ENCODE peak calls at places on chromosomes 11 and 22, in eight cellular contexts. T is neural progenitor cell, N is suprapubic skin, G is Peyer's patch, U is coronary artery, I is OCI-LY7, L is neuronal stem cell, H is ovary. Q is an unnamed sample.

GRCh38 chr11:69270929-69271328 is 23.0 kb upstream of the MYEOV start:
- DNase-seq in U (no peak), G (no peak), N (no peak), L (no peak), T (no peak), I (no peak), H (no peak), Q (no peak)

GRCh38 chr11:96050435-96051182 is 126.7 kb upstream of the MTMR2 start:
- DNase-seq in L (no peak), U (no peak), T (no peak), H (no peak), N (no peak), G (no peak), I (no peak), Q (no peak)

GRCh38 chr11:57161351-57161750 is 20.4 kb upstream of the LRRC55 start:
- DNase-seq in I (no peak), G (no peak), T (no peak), L (no peak), U (no peak), H (no peak), N (no peak), Q (no peak)

GRCh38 chr22:25366408-25366807 is 147.0 kb downstream of the CRYBB2 start:
- DNase-seq in T (no peak), G (no peak), L (no peak), I (no peak), N (no peak), U (no peak), H (no peak), Q (no peak)

GRCh38 chr11:134360050-134360835 is 28.5 kb downstream of the GLB1L2 start:
- DNase-seq in H (peak), I (peak), G (peak), T (peak), L (peak), N (peak), U (no peak), Q (peak)

GRCh38 chr11:114354076-114354475 is 46.2 kb downstream of the C11orf71 start:
- DNase-seq in L (no peak), I (no peak), G (no peak), N (no peak), T (no peak), U (no peak), H (no peak), Q (no peak)

GRCh38 chr11:69259072-69259471 is 34.9 kb upstream of the MYEOV start:
- DNase-seq in L (no peak), G (no peak), N (no peak), H (no peak), T (no peak), I (no peak), U (no peak), Q (no peak)

GRCh38 chr11:134779179-134779578 is 367.1 kb upstream of the B3GAT1 start:
- DNase-seq in H (no peak), N (no peak), L (no peak), G (no peak), U (no peak), I (no peak), T (no peak), Q (no peak)

GRCh38 chr11:69504576-69505420 is 23.3 kb downstream of the LINC01488 start:
- DNase-seq in H (no peak), N (no peak), I (no peak), L (no peak), T (no peak), G (peak), U (no peak), Q (no peak)

GRCh38 chr11:124988063-124988462 is 34.1 kb downstream of the CCDC15 start:
- DNase-seq in T (no peak), L (no peak), U (no peak), I (no peak), H (no peak), G (no peak), N (no peak), Q (no peak)

GRCh38 chr11:70798296-70798695 is 400.0 kb downstream of the CTTN start:
- DNase-seq in L (no peak), T (no peak), U (no peak), N (no peak), H (no peak), G (no peak), I (no peak), Q (no peak)

GRCh38 chr11:76807206-76807875 is 24.2 kb downstream of the TSKU start:
- DNase-seq in N (peak), U (peak), I (peak), L (peak), G (peak), H (peak), T (peak), Q (peak)

GRCh38 chr11:59601788-59602187 is 13.8 kb downstream of the OSBP start:
- DNase-seq in N (no peak), G (no peak), H (no peak), I (no peak), L (no peak), T (no peak), U (no peak), Q (no peak)

GRCh38 chr11:116577273-116577672 is 195.5 kb downstream of the BUD13 start:
- DNase-seq in N (no peak), H (no peak), G (no peak), U (no peak), I (no peak), L (no peak), T (no peak), Q (no peak)

GRCh38 chr11:131904756-131905155 is 534.3 kb downstream of the NTM start:
- DNase-seq in T (peak), G (no peak), N (no peak), I (no peak), L (no peak), U (no peak), H (no peak), Q (no peak)

GRCh38 chr11:111602865-111603632 is 800 bp downstream of the SIK2 start:
- DNase-seq in H (peak), U (no peak), I (peak), L (peak), G (no peak), T (peak), N (peak), Q (peak)

GRCh38 chr11:75280770-75281468 is 40.3 kb downstream of the TPBGL start:
- DNase-seq in G (no peak), L (no peak), U (no peak), I (no peak), N (no peak), T (no peak), H (peak), Q (no peak)
- H3K27ac ChIP-seq in G (peak), L (no peak), U (peak), I (no peak), N (no peak), T (no peak), H (no peak), Q (peak)

DNA sequence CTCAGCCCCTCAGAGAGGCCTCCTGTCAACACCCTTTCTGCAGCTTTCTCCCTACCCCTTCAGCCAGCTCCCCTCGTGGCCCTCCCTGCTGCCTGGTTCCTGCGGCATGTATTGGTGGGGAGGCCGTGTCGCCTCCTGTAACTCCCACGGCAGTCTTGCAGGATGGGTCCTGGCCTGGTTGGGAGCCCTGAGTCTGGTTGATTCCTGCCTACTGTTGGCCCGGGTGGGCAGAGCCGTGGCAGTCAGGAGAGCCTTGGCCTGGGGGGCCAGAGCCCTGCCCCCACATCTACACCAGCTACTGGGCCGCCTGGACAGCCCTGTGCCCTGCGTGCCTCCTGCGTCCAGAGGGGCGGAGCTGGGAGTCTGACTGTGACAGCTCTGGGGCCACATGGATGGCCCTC is 30.3 kb upstream of the GRAMD4 start:
- DNase-seq in H (no peak), N (no peak), T (peak), L (no peak), I (no peak), G (no peak), U (no peak), Q (no peak)
- H3K27ac ChIP-seq in H (no peak), N (no peak), T (no peak), L (no peak), I (peak), G (no peak), U (no peak), Q (no peak)

GRCh38 chr22:30304495-30305244 is 15.4 kb upstream of the CASTOR1 start:
- DNase-seq in U (no peak), T (no peak), L (no peak), I (peak), H (no peak), G (no peak), N (no peak), Q (no peak)
- H3K27ac ChIP-seq in U (peak), T (no peak), L (no peak), I (peak), H (peak), G (peak), N (peak), Q (peak)

GRCh38 chr22:39281126-39281525 is 36.3 kb upstream of the PDGFB start:
- DNase-seq in N (no peak), I (no peak), T (no peak), H (no peak), L (no peak), U (no peak), G (no peak), Q (no peak)
- H3K27ac ChIP-seq in N (no peak), I (no peak), T (no peak), H (no peak), L (no peak), U (no peak), G (no peak), Q (no peak)

GRCh38 chr22:46618104-46618647 is 2.0 kb upstream of the GRAMD4 start:
- DNase-seq in U (no peak), G (no peak), L (no peak), H (no peak), T (no peak), N (no peak), I (no peak), Q (no peak)

GRCh38 chr22:46618667-46619066 is 1.5 kb upstream of the GRAMD4 start:
- DNase-seq in N (no peak), T (no peak), U (no peak), G (no peak), H (no peak), I (no peak), L (no peak), Q (no peak)

GRCh38 chr22:46619240-46619829 is 851 bp upstream of the GRAMD4 start:
- DNase-seq in N (no peak), T (no peak), I (no peak), H (no peak), U (no peak), L (no peak), G (no peak), Q (no peak)

GRCh38 chr22:46619830-46620501 is at the start of gene GRAMD4:
- DNase-seq in N (no peak), U (no peak), L (no peak), H (no peak), G (no peak), T (peak), I (no peak), Q (peak)

DNA sequence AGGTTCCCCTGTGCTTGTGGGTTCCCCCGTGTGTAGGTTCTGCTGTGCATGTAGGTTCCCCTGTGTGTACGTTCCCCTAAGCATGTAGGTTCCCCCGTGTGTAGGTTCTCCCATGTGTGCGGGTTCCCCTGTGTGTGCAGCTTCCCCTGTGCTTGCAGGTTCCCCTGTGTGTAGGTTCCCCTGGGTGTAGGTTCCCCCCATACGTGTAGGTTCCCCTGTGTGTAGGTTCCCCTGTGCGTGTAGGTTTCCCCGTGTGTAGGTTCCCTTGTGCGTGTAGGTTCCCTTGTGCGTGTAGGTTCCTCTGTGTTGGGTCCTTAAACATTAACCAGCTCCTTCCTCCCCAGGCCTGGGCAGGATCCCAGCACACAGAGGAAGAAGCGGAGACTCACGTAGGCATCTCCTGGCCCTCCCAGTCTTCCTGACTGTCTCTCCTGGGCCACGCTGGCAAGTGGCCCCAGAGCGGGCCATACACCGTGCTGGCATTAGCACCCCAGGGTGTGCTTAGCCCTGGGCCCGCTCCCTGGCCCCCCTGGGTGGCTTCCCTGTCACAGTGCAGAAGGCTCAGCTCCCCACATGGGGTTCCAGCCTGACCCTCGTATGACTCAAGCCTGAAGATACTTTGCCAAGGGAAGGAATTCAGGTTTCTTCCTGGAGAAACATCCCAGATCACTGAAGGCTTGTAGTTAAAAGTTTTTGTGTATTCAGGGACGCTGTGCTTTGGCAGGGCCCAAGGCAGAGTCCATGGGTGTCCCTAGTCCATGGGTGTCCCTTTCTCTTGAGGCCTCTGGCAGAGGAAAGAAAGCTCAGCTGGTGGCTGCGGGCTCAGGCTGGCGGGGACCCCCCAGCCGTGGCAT is 2.7 kb upstream of the GRAMD4 start:
- DNase-seq in H (no peak), G (no peak), N (no peak), L (no peak), I (no peak), U (no peak), T (no peak), Q (no peak)
- H3K27ac ChIP-seq in H (no peak), G (peak), N (no peak), L (no peak), I (no peak), U (no peak), T (no peak), Q (no peak)

GRCh38 chr22:24155597-24156145 is 25.6 kb upstream of the SUSD2 start:
- DNase-seq in N (peak), G (peak), H (peak), I (peak), T (peak), L (peak), U (peak), Q (peak)

GRCh38 chr22:24156146-24156914 is 25.0 kb upstream of the SUSD2 start:
- DNase-seq in H (peak), G (peak), U (no peak), I (peak), T (peak), L (peak), N (no peak), Q (no peak)

GRCh38 chr22:24157783-24158170 is 23.5 kb upstream of the SUSD2 start:
- DNase-seq in I (no peak), G (no peak), L (no peak), N (no peak), T (no peak), U (peak), H (no peak), Q (no peak)

GRCh38 chr22:24154826-24155225 is 26.5 kb upstream of the SUSD2 start:
- DNase-seq in N (no peak), T (no peak), H (no peak), I (no peak), U (no peak), L (no peak), G (no peak), Q (no peak)

DNA sequence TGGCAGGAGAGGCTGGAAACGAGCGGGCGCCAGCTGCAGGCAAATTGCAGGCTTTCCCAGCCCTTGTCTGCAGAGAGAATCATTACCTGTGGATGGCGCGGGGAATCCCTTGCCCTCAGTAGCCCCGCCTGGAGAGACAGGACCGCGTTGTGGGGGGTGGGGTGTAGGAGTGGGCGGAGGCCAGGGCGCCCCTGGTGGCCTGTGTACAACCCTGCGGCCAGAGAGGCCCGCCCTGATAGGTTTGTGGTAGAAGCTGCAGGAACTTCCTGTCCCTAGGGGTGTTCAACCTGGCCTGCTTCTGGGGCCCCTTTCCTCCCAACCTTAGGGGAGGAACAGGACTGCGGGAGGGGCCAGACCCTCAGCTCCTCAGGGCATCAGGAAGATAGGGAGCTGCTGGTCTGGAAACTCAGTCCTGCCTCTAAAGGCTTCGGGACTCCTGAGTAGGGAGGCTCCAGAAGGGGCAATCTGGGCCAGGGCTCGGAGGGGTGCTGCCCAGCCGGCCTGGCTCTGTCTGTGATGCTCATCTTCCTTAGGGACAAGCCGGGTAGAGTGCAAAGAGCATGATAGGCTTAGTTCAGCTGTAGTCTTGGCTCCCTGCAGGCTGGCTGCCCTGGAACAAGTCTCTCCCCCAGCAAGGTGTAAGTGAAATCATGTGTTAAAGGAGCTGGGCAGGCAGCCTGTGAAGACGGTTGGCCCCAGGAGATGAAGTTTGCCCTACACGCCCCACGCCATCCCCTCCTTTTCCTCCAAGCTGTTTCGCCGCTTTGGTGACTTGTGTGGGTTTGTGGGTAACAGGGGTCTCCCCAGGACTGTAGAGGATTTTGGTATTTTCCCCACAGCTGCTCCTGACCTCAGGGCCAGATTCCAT is 24.1 kb upstream of the SUSD2 start:
- DNase-seq in G (peak), I (peak), U (peak), L (peak), H (peak), N (peak), T (peak), Q (peak)
- H3K27ac ChIP-seq in G (peak), I (peak), U (peak), L (no peak), H (peak), N (no peak), T (no peak), Q (peak)